ENCODE peak calls at places on chromosomes 13 and 19, in five cellular contexts. F, I, M, N and L are unnamed samples.

GRCh38 chr13:50580684-50581305 is 262.7 kb downstream of the DLEU7 start:
- DNase-seq in F (peak), I (no peak), M (no peak), N (peak), L (peak)

GRCh38 chr13:99501952-99502310 is 659 bp downstream of the TM9SF2 start:
- DNase-seq in F (peak), M (no peak), N (peak), I (no peak), L (peak)

GRCh38 chr13:64723735-64724134 is 2506.4 kb downstream of the PCDH9 start:
- DNase-seq in F (peak), I (peak), M (no peak), N (peak), L (peak)

GRCh38 chr13:32838985-32839384 is 177.2 kb upstream of the KL start:
- DNase-seq in N (peak), M (no peak), F (peak), I (no peak), L (no peak)

GRCh38 chr13:85266331-85266730 is 532.9 kb downstream of the SLITRK6 start:
- DNase-seq in I (no peak), F (no peak), N (peak), M (no peak), L (no peak)

GRCh38 chr13:49220856-49221614 is 897 bp downstream of the MLNR start:
- DNase-seq in I (no peak), N (peak), M (no peak), F (no peak), L (no peak)

GRCh38 chr19:46813570-46814358 is 25.4 kb upstream of the SLC1A5 start:
- DNase-seq in N (peak), M (peak), I (no peak), F (peak), L (peak)

GRCh38 chr13:50156722-50157121 is 141.5 kb downstream of the KCNRG start:
- DNase-seq in N (peak), F (no peak), I (no peak), M (no peak), L (no peak)

GRCh38 chr19:11279505-11280236 is 16.3 kb upstream of the TSPAN16 start:
- DNase-seq in M (no peak), N (no peak), F (no peak), I (no peak), L (peak)

GRCh38 chr13:96090240-96091101 is 564 bp downstream of the HS6ST3 start:
- DNase-seq in M (no peak), I (no peak), F (peak), N (peak), L (no peak)

GRCh38 chr19:6564393-6564792 is 26.6 kb downstream of the CD70 start:
- DNase-seq in N (peak), M (no peak), I (no peak), F (no peak), L (peak)

GRCh38 chr19:42092350-42092749 is 16.4 kb downstream of the ZNF574 start:
- DNase-seq in M (no peak), F (no peak), N (no peak), I (no peak), L (no peak)

GRCh38 chr13:113148940-113149503 is 9.4 kb upstream of the PROZ start:
- DNase-seq in F (no peak), I (no peak), M (peak), N (no peak), L (no peak)

GRCh38 chr13:33236021-33236420 is 49.5 kb downstream of the STARD13 start:
- DNase-seq in N (peak), M (no peak), F (peak), I (no peak), L (peak)

GRCh38 chr19:10968527-10969081 is 7.8 kb downstream of the SMARCA4 start:
- DNase-seq in F (no peak), M (no peak), I (no peak), N (no peak), L (no peak)

GRCh38 chr19:34733266-34733825 is 697 bp upstream of the ZNF181 start:
- DNase-seq in F (no peak), N (no peak), M (peak), I (no peak), L (no peak)

GRCh38 chr19:1508507-1508856 is 4.3 kb downstream of the ADAMTSL5 start:
- DNase-seq in M (no peak), F (no peak), N (no peak), I (no peak), L (no peak)

GRCh38 chr13:104625196-104625595 is 1559.0 kb upstream of the SLC10A2 start:
- DNase-seq in F (no peak), M (no peak), N (no peak), I (no peak), L (no peak)

GRCh38 chr19:49818691-49819331 is 722 bp downstream of the MED25 start:
- DNase-seq in N (no peak), F (peak), I (no peak), M (no peak), L (no peak)

GRCh38 chr19:11699931-11700794 is 38.6 kb downstream of the ZNF823 start:
- DNase-seq in M (no peak), N (peak), I (no peak), F (peak), L (peak)

GRCh38 chr19:11323601-11324078 is 15.8 kb downstream of the RAB3D start:
- DNase-seq in M (no peak), I (no peak), F (no peak), N (peak), L (no peak)

DNA sequence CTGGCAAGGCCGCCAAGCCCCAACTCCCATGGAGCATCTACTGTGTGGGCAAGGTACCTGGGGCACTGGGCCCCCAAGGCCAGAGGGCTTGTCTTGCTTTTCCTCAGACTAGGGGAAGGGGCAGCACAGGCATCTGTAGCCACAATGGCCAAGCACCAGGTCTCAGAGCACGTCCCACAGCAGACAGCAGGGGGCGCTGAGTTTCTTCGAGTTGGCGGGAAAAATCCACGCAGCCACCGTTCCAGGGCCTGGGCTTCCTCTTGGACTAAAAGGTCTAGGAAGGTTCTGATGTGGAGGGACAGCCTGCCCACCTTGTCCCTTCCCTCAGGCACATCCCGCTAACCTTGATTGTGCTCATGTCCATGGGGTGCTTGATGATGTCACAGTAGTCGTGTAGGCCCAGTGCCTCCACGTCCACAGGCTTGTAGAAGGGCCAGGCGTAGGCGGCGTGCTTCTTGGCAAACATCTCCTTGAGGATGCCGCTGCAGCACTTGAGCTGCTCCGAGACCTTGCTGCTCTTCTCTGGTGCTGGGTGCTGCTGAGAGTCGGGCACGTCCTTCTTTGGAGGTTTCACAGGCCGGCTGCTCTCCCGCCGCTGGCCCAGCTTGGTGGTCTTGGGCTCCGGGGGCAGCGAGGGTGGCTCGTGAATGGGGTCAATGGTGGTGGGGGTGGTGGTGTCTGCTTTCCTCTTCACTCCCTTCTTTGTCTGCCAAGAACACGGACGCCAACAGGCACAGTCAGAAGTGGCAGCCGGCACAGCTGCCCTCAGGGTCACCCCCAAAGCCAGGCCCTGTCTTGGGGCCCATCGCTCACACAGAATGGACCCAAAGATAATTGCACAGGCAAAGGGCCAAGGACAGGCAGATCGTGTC is 32.0 kb upstream of the EPHX3 start:
- DNase-seq in I (no peak), F (peak), N (peak), M (peak), L (peak)
- H3K4me3 ChIP-seq in I (no peak), F (no peak), N (no peak), M (no peak), L (no peak)

GRCh38 chr19:51693246-51693645 is at the start of gene SPACA6:
- DNase-seq in F (no peak), M (no peak), N (no peak), I (no peak), L (no peak)

GRCh38 chr19:51693819-51694218 is 689 bp downstream of the SPACA6 start:
- DNase-seq in N (no peak), M (no peak), F (no peak), I (no peak), L (no peak)

GRCh38 chr19:51690359-51691121 is 2.6 kb upstream of the SPACA6 start:
- DNase-seq in I (no peak), M (peak), F (peak), N (peak), L (peak)

GRCh38 chr19:51691122-51692064 is 1.7 kb upstream of the SPACA6 start:
- DNase-seq in N (peak), F (peak), I (no peak), M (no peak), L (peak)

GRCh38 chr19:51692065-51692915 is 840 bp upstream of the SPACA6 start:
- DNase-seq in N (no peak), I (no peak), F (no peak), M (no peak), L (no peak)
- H3K4me3 ChIP-seq in N (peak), I (peak), F (peak), M (peak), L (peak)

DNA sequence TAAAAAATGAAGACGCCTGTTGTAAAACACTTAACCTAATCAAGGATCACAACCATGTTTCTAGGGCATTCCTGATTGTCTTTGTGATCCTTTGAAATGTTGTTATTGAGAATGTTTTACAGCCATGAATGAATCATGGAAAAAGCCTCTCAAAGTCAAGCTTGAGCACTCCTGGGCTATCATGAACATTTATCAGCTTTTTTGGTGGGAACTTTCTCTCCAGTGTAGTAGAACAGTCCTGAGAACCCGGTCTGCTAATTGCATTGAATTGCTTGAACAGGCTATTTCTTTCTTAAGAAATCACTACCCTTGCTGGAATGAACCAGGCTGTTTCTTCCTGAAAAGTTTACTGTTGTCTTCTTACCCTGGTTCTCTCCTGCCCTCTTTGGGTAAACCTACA is 516.5 kb downstream of the FGF9 start:
- DNase-seq in N (no peak), M (no peak), F (no peak), I (no peak), L (no peak)
- H3K4me3 ChIP-seq in N (no peak), M (no peak), F (no peak), I (no peak), L (no peak)

GRCh38 chr19:56107626-56108351 is 13.3 kb downstream of the ZNF787 start:
- DNase-seq in F (no peak), I (no peak), M (no peak), N (no peak), L (no peak)
- H3K4me3 ChIP-seq in F (no peak), I (no peak), M (no peak), N (no peak), L (no peak)

DNA sequence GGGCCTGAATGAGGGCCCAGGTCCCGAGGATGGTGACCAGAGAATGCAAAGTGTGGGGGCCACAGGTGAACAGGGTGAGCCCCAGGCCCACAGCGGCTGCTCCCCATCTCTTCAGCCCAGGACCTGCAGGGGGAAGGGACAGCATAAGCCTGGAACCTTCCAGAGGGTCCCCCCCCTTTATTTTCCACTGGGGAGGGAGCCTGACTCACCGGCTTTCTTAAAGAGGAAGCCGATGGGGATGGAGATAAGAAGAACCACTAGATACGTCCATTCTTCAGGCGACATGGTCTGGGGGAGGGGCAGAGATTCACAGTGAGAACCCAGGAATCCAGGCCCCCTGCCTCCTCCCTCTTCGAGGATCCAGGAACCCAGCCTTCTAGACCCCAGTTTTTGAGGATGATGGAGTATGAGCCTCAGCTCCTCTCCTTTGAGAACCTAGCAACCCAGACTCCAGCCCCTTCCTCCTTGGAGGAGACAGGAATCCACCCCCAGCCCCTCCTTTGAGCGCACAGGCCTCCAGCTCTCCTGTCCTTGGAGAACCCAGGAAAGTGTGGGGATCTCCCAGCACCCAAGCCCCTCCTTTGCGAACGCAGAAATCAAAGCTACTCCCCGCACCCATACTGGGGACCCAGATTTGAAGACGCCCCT is 1.0 kb downstream of the MBOAT7 start:
- DNase-seq in M (no peak), N (peak), I (no peak), F (peak), L (peak)
- H3K4me3 ChIP-seq in M (peak), N (peak), I (peak), F (peak), L (peak)

GRCh38 chr19:35768082-35768421 is 7.3 kb upstream of the ARHGAP33 start:
- DNase-seq in M (no peak), F (no peak), N (no peak), I (no peak), L (no peak)
- H3K4me3 ChIP-seq in M (no peak), F (no peak), N (no peak), I (no peak), L (no peak)